ENCODE peak calls at places on chromosomes 7 and 10, in six cellular contexts. E is fibroblast of lung; C is spleen; S is GM23338; Z is effector memory CD4-positive, alpha-beta T cell; W is aorta. Q is an unnamed sample.

GRCh38 chr10:6213257-6213905 is 10.6 kb downstream of the PFKFB3 start:
- DNase-seq in Z (no peak), E (peak), W (no peak), S (no peak), C (no peak), Q (no peak)

GRCh38 chr7:127708788-127709187 is 56.8 kb downstream of the SND1 start:
- DNase-seq in W (peak), Z (peak), C (no peak), E (peak), S (peak), Q (no peak)

GRCh38 chr7:157962458-157963306 is 624.9 kb downstream of the PTPRN2 start:
- DNase-seq in W (no peak), Z (no peak), C (peak), S (no peak), E (no peak), Q (no peak)

GRCh38 chr7:7183833-7184463 is 1.6 kb downstream of the C1GALT1 start:
- DNase-seq in C (no peak), E (peak), S (no peak), W (no peak), Z (no peak), Q (no peak)

GRCh38 chr7:29297194-29297890 is 102.8 kb downstream of the CHN2 start:
- DNase-seq in C (no peak), Z (no peak), S (peak), W (no peak), E (no peak), Q (no peak)

GRCh38 chr7:22093003-22093402 is 147.3 kb upstream of the CDCA7L start:
- DNase-seq in W (no peak), S (no peak), Z (no peak), E (peak), C (no peak), Q (no peak)

GRCh38 chr7:105972276-105972675 is 9.2 kb downstream of the CDHR3 start:
- DNase-seq in Z (no peak), W (no peak), S (no peak), C (no peak), E (no peak), Q (no peak)

GRCh38 chr7:66452165-66452564 is 176.5 kb upstream of the KCTD7 start:
- DNase-seq in C (no peak), Z (no peak), W (no peak), E (peak), S (no peak), Q (no peak)

GRCh38 chr10:94963901-94964300 is 25.4 kb downstream of the CYP2C9 start:
- DNase-seq in Z (no peak), C (no peak), E (peak), W (no peak), S (peak), Q (no peak)

GRCh38 chr10:91665842-91666241 is 33.0 kb upstream of the PPP1R3C start:
- DNase-seq in E (peak), W (no peak), S (no peak), Z (no peak), C (no peak), Q (no peak)

GRCh38 chr7:95526128-95526738 is 40.5 kb downstream of the ASB4 start:
- DNase-seq in Z (no peak), W (no peak), S (no peak), C (no peak), E (no peak), Q (no peak)

GRCh38 chr10:94036664-94037033 is 42.9 kb downstream of the PLCE1 start:
- DNase-seq in S (no peak), E (peak), W (no peak), Z (no peak), C (no peak), Q (no peak)

GRCh38 chr10:126502481-126502880 is 114.2 kb upstream of the ADAM12 start:
- DNase-seq in C (no peak), S (no peak), E (peak), W (no peak), Z (no peak), Q (no peak)

GRCh38 chr7:42099837-42100508 is 137.0 kb downstream of the GLI3 start:
- DNase-seq in C (no peak), W (no peak), S (no peak), Z (no peak), E (no peak), Q (no peak)

GRCh38 chr10:50594012-50594411 is 29.7 kb downstream of the SGMS1 start:
- DNase-seq in S (no peak), Z (no peak), W (no peak), C (no peak), E (peak), Q (no peak)

GRCh38 chr10:50596897-50597296 is 26.9 kb downstream of the SGMS1 start:
- DNase-seq in E (no peak), C (no peak), Z (no peak), W (no peak), S (no peak), Q (no peak)

GRCh38 chr10:50596456-50596855 is 27.3 kb downstream of the SGMS1 start:
- DNase-seq in E (no peak), Z (no peak), S (no peak), C (no peak), W (no peak), Q (no peak)

GRCh38 chr10:50593523-50593922 is 30.2 kb downstream of the SGMS1 start:
- DNase-seq in E (peak), W (no peak), C (no peak), Z (no peak), S (no peak), Q (no peak)

GRCh38 chr10:50595785-50596184 is 28.0 kb downstream of the SGMS1 start:
- DNase-seq in E (no peak), Z (no peak), S (no peak), C (no peak), W (no peak), Q (no peak)
- H3K27ac ChIP-seq in E (no peak), Z (no peak), S (no peak), C (no peak), W (no peak), Q (no peak)

GRCh38 chr10:103917326-103918052 is 495 bp downstream of the STN1 start:
- DNase-seq in E (peak), W (peak), S (peak), C (no peak), Z (no peak), Q (no peak)

GRCh38 chr10:103916254-103916653 is 1.7 kb downstream of the STN1 start:
- DNase-seq in W (no peak), C (no peak), E (no peak), Z (no peak), S (no peak), Q (no peak)

GRCh38 chr10:103916901-103917300 is 1.1 kb downstream of the STN1 start:
- DNase-seq in C (no peak), Z (no peak), W (no peak), S (no peak), E (no peak), Q (no peak)

GRCh38 chr10:103918053-103918846 is at the start of gene STN1:
- DNase-seq in C (peak), W (peak), Z (peak), E (peak), S (peak), Q (peak)

DNA sequence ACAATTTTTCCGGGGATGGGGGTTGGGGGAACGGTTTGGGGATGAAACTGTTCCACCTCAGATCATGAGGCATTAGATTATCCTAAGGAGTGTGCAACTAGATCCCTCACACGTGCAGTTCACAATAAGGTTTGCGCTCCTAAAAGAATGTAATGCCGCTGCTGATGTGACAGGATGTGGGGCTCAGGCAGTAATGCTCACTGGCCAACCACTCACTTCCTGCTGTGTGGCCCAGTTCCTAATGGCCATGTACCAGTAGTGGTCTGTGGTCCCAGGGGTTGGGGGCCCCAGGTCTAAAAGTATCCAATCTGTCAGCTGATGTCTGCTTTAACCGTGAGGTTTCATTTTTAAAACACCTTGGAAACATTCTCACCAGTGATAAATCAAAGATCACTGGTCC is 2.2 kb downstream of the STN1 start:
- DNase-seq in Z (no peak), S (no peak), W (no peak), E (peak), C (peak), Q (no peak)
- H3K27ac ChIP-seq in Z (peak), S (no peak), W (peak), E (no peak), C (peak), Q (peak)

DNA sequence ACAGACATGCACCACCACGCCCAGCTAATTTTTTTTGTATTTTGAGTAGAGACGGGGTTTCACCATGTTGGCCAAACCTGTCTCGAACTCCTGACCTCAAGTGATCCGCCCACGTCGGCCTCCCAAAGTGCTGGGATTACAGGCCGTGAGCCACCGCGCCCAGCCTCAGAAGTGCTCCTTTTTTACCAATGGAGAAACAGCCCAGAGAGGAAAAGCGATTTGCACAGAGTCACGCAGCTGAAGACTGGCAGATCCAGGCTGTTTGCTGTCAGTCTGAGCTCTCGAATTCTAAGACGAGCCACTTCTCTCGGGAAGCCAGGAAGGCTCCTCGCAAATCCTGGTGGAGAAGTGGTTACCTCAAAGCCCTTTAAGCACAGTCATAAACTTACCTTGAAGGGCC is 57.4 kb upstream of the SDK1 start:
- DNase-seq in C (no peak), Z (no peak), S (no peak), W (no peak), E (no peak), Q (peak)
- H3K27ac ChIP-seq in C (no peak), Z (no peak), S (no peak), W (peak), E (no peak), Q (peak)

GRCh38 chr7:82050134-82050533 is 280.3 kb upstream of the HGF start:
- DNase-seq in Z (no peak), E (peak), W (no peak), C (no peak), S (peak), Q (no peak)
- H3K27ac ChIP-seq in Z (no peak), E (peak), W (no peak), C (no peak), S (no peak), Q (no peak)

DNA sequence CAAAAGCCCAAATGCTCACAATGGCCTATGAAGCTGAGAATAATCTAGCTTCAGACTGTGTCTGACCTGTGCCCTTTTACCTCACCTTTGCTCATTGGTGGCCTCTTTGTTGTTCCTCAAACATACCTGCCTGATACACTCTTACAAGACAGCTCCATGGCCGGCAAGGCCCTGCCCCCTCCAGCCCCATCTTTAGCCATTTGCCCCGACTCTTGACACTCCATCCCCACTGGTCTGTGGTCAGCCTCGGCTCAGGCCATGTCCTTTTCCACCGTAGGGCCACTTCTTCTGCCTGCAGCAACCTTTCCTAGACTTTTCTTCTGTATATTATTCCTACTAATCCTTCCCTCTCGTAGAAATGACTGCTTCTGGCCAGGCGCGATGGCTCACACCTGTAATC is 265.2 kb downstream of the RPS24 start:
- DNase-seq in Z (no peak), E (no peak), C (peak), S (no peak), W (no peak), Q (no peak)
- H3K27ac ChIP-seq in Z (no peak), E (no peak), C (no peak), S (no peak), W (no peak), Q (no peak)

GRCh38 chr10:112361951-112362770 is 11.8 kb upstream of the ACSL5 start:
- DNase-seq in E (peak), Z (no peak), S (peak), C (no peak), W (peak), Q (peak)

GRCh38 chr10:112363696-112364688 is 9.9 kb upstream of the ACSL5 start:
- DNase-seq in E (no peak), Z (no peak), S (no peak), W (no peak), C (peak), Q (peak)

GRCh38 chr10:112362833-112363232 is 11.1 kb upstream of the ACSL5 start:
- DNase-seq in C (no peak), Z (no peak), S (no peak), W (peak), E (no peak), Q (no peak)

GRCh38 chr10:112359606-112360307 is 14.2 kb upstream of the ACSL5 start:
- DNase-seq in Z (no peak), W (no peak), E (no peak), S (no peak), C (no peak), Q (peak)

DNA sequence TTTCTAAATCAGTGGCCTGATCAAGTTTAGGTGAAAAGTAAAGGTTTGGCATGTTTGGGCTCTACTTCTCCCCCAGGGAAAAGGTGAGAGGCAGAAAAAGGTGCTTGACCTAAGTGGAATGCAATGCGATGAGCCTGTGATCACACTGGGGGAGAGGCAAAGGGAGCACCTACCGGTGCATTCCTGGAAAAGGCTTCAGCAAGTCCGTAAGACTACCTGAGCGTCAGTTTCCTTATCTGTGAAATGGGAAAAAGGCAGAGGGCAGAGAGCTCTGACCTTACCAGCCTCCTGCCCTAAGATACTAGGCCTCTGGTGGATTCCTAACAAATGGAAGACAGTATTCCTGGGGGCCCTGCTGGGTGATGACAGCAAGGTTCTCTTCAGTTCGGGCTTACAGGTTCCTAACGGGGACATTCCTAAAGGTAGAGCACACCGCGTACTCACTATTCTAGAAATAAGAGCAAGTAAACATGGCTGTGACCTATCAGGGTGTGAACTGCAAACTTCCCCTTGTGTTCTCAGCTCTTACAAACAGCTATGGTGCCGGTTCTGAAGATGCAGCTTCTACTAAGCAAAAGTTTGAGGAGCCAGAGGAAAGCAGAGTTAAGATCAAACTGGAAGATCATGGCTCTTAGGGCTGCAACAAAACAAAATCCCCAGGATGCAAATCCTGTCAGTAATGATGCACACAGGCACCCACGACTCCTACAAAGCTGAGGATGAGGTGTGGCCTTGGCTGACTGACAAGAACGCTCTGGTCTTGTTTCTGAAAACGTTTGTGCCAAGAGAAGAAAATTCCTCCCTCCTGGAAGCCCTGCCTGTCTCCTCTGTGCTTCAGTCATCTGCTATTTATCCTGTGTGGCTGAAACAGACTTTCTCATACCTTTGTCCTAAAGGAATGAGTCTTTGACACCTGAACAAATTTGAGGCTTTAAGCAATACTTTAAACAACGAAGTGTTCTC is 13.3 kb upstream of the ACSL5 start:
- DNase-seq in E (peak), W (no peak), S (peak), C (no peak), Z (no peak), Q (no peak)
- H3K27ac ChIP-seq in E (no peak), W (peak), S (no peak), C (no peak), Z (no peak), Q (peak)

DNA sequence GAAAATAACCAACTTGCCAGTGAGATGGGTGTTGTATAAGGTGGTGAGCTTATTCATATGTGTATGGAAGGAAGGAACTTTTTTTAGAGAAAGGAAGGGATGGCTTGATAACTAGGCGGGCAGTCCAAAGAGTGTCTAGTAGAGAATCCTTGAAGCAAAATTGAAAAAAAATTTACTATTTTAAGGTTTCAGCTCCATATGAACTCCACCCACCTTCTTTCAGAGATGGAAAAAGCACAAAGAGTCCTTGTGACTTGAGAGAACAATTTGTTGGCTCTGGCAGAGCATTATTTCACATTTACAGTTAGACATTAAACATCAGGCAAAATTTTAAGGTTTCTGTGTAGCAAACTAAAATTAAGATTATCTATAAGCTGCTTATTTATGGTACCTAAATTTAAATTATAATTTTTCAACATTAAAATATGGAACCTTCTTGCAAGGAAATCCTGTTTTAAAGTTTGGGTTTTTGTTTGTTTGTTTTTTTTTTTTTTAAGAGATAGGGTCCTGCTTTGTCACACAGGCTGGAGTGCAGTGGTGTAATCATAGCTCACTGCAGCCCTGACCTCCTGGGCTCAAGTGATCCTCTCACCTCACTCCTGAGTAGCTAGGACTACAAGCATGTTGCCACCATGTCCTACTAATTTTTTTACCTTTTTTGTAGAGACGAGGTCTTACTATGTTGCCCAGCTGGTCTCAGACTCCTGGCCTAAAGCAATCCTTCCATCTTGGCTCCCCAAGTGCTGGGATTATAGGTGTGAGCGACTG is 12.2 kb downstream of the PTPN12 start:
- DNase-seq in W (no peak), C (no peak), S (no peak), E (no peak), Z (no peak), Q (no peak)
- H3K27ac ChIP-seq in W (no peak), C (no peak), S (no peak), E (no peak), Z (no peak), Q (no peak)

GRCh38 chr7:40437498-40437897 is 302.7 kb downstream of the SUGCT start:
- DNase-seq in Z (no peak), S (no peak), C (no peak), W (no peak), E (peak), Q (no peak)

GRCh38 chr7:40436761-40437160 is 302.0 kb downstream of the SUGCT start:
- DNase-seq in Z (no peak), C (no peak), W (no peak), E (peak), S (no peak), Q (no peak)

DNA sequence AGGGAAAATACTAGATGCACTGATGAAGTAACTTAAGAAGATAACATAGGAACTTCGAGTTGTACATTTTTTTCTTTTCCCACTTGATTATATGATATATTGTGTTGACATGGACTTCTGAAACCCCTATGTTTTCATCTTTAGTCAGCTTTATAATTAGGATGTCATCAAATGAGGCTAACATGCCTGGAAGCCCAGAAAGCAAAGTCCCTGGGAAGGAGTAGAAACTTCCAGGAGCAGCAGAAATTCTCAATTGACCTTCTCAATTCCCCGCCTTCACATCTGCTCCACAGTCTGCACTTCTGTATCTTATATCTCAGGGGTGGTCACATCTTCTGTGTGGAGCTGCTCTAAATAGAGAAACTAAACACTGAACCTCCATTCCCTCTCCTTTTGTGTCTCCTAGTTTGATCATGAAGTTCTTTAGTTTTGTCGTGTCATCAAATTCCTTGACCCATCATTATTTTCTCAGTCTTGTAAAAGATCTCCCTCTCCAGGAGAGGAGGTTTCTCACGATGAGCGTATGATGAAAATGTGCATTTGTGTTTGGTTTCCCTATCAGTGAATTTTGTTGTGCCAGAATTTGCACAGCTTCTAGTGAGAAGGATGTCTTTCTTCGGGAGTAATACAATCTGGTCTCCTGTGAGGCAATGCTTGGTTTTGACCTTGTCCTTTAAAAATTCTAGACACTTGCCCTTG is 303.3 kb downstream of the SUGCT start:
- DNase-seq in C (no peak), S (no peak), Z (no peak), E (peak), W (no peak), Q (no peak)
- H3K27ac ChIP-seq in C (no peak), S (no peak), Z (no peak), E (peak), W (peak), Q (no peak)

DNA sequence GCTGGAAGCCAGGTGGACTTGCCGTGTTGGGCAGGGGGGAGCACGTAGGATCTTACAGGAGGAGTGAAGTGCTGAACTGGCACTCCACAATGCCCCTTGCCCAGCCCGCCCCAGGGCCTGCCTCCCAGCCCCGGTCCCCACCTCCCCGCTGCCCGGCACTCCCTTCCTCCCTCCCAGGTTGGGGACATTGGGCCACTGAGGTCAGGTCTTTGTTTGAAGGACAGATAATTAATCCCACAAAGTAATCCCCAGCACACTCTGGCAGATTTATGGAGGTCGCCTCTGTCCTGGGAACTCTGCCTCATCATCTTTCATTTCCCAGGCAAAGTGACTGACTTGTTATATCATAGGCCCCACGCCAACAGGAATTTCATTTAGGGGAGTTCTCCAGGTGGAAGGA is 122.8 kb downstream of the C10orf105 start:
- DNase-seq in Z (no peak), C (no peak), W (no peak), E (no peak), S (no peak), Q (no peak)
- H3K27ac ChIP-seq in Z (no peak), C (peak), W (no peak), E (no peak), S (no peak), Q (peak)